ENCODE peak calls at places on chromosome 20, in eight cellular contexts. One of them, this sample, is unnamed.

GRCh38 chr20:35360033-35360432 is 51.7 kb downstream of the UQCC1 start:
- DNase-seq in fibroblast of lung: no peak
- DNase-seq in HFFc6: no peak
- DNase-seq in esophagus squamous epithelium: no peak
- DNase-seq in right lobe of liver: no peak
- DNase-seq in WTC11: no peak
- DNase-seq in CD4-positive, alpha-beta T cell: no peak
- DNase-seq in fibroblast of mammary gland: no peak
- DNase-seq in this sample: no peak

GRCh38 chr20:36344517-36345132 is 38.5 kb downstream of the DLGAP4 start:
- DNase-seq in fibroblast of lung: peak
- DNase-seq in HFFc6: peak
- DNase-seq in esophagus squamous epithelium: no peak
- DNase-seq in right lobe of liver: no peak
- DNase-seq in WTC11: peak
- DNase-seq in CD4-positive, alpha-beta T cell: no peak
- DNase-seq in fibroblast of mammary gland: peak
- DNase-seq in this sample: peak

GRCh38 chr20:7926767-7927166 is 13.5 kb downstream of the HAO1 start:
- DNase-seq in fibroblast of lung: peak
- DNase-seq in HFFc6: peak
- DNase-seq in esophagus squamous epithelium: no peak
- DNase-seq in right lobe of liver: no peak
- DNase-seq in WTC11: no peak
- DNase-seq in CD4-positive, alpha-beta T cell: no peak
- DNase-seq in fibroblast of mammary gland: peak
- DNase-seq in this sample: no peak

GRCh38 chr20:11302436-11302835 is 615.3 kb upstream of the BTBD3 start:
- DNase-seq in fibroblast of lung: peak
- DNase-seq in HFFc6: peak
- DNase-seq in esophagus squamous epithelium: no peak
- DNase-seq in right lobe of liver: no peak
- DNase-seq in WTC11: no peak
- DNase-seq in CD4-positive, alpha-beta T cell: no peak
- DNase-seq in fibroblast of mammary gland: peak
- DNase-seq in this sample: no peak

GRCh38 chr20:31670371-31671228 is 32.9 kb downstream of the COX4I2 start:
- DNase-seq in fibroblast of lung: peak
- DNase-seq in HFFc6: no peak
- DNase-seq in esophagus squamous epithelium: no peak
- DNase-seq in right lobe of liver: no peak
- DNase-seq in WTC11: no peak
- DNase-seq in CD4-positive, alpha-beta T cell: no peak
- DNase-seq in fibroblast of mammary gland: no peak
- DNase-seq in this sample: no peak

GRCh38 chr20:47809561-47809960 is 24.3 kb upstream of the SULF2 start:
- DNase-seq in fibroblast of lung: no peak
- DNase-seq in HFFc6: no peak
- DNase-seq in esophagus squamous epithelium: no peak
- DNase-seq in right lobe of liver: no peak
- DNase-seq in WTC11: peak
- DNase-seq in CD4-positive, alpha-beta T cell: no peak
- DNase-seq in fibroblast of mammary gland: no peak
- DNase-seq in this sample: peak

GRCh38 chr20:22425344-22426295 is 158.8 kb downstream of the FOXA2 start:
- DNase-seq in fibroblast of lung: no peak
- DNase-seq in HFFc6: no peak
- DNase-seq in esophagus squamous epithelium: no peak
- DNase-seq in right lobe of liver: peak
- DNase-seq in WTC11: no peak
- DNase-seq in CD4-positive, alpha-beta T cell: no peak
- DNase-seq in fibroblast of mammary gland: no peak
- DNase-seq in this sample: no peak

GRCh38 chr20:50041238-50041915 is 58.6 kb downstream of the SNAI1 start:
- DNase-seq in fibroblast of lung: no peak
- DNase-seq in HFFc6: no peak
- DNase-seq in esophagus squamous epithelium: no peak
- DNase-seq in right lobe of liver: no peak
- DNase-seq in WTC11: no peak
- DNase-seq in CD4-positive, alpha-beta T cell: no peak
- DNase-seq in fibroblast of mammary gland: no peak
- DNase-seq in this sample: no peak

GRCh38 chr20:32089637-32090330 is 19.7 kb upstream of the TM9SF4 start:
- DNase-seq in fibroblast of lung: no peak
- DNase-seq in HFFc6: no peak
- DNase-seq in esophagus squamous epithelium: no peak
- DNase-seq in right lobe of liver: no peak
- DNase-seq in WTC11: peak
- DNase-seq in CD4-positive, alpha-beta T cell: no peak
- DNase-seq in fibroblast of mammary gland: no peak
- DNase-seq in this sample: no peak

GRCh38 chr20:61799394-61799923 is 266.2 kb downstream of the TAF4 start:
- DNase-seq in fibroblast of lung: no peak
- DNase-seq in HFFc6: no peak
- DNase-seq in esophagus squamous epithelium: no peak
- DNase-seq in right lobe of liver: no peak
- DNase-seq in WTC11: no peak
- DNase-seq in CD4-positive, alpha-beta T cell: no peak
- DNase-seq in fibroblast of mammary gland: no peak
- DNase-seq in this sample: no peak

GRCh38 chr20:63942250-63943006 is 13.8 kb downstream of the UCKL1 start:
- DNase-seq in fibroblast of lung: peak
- DNase-seq in HFFc6: no peak
- DNase-seq in esophagus squamous epithelium: no peak
- DNase-seq in right lobe of liver: peak
- DNase-seq in WTC11: peak
- DNase-seq in CD4-positive, alpha-beta T cell: no peak
- DNase-seq in fibroblast of mammary gland: peak
- DNase-seq in this sample: no peak

GRCh38 chr20:33279261-33279910 is 3.6 kb upstream of the BPIFB1 start:
- DNase-seq in fibroblast of lung: no peak
- DNase-seq in HFFc6: no peak
- DNase-seq in esophagus squamous epithelium: no peak
- DNase-seq in right lobe of liver: no peak
- DNase-seq in WTC11: no peak
- DNase-seq in CD4-positive, alpha-beta T cell: no peak
- DNase-seq in fibroblast of mammary gland: no peak
- DNase-seq in this sample: no peak

GRCh38 chr20:49394757-49395156 is 87.7 kb downstream of the KCNB1 start:
- DNase-seq in fibroblast of lung: no peak
- DNase-seq in HFFc6: no peak
- DNase-seq in esophagus squamous epithelium: no peak
- DNase-seq in right lobe of liver: no peak
- DNase-seq in WTC11: no peak
- DNase-seq in CD4-positive, alpha-beta T cell: no peak
- DNase-seq in fibroblast of mammary gland: no peak
- DNase-seq in this sample: no peak

GRCh38 chr20:584375-585301 is 25.5 kb downstream of the TCF15 start:
- DNase-seq in fibroblast of lung: no peak
- DNase-seq in HFFc6: no peak
- DNase-seq in esophagus squamous epithelium: no peak
- DNase-seq in right lobe of liver: no peak
- DNase-seq in WTC11: no peak
- DNase-seq in CD4-positive, alpha-beta T cell: no peak
- DNase-seq in fibroblast of mammary gland: peak
- DNase-seq in this sample: no peak

GRCh38 chr20:33291830-33292355 is 8.9 kb downstream of the BPIFB1 start:
- DNase-seq in fibroblast of lung: peak
- DNase-seq in HFFc6: no peak
- DNase-seq in esophagus squamous epithelium: no peak
- DNase-seq in right lobe of liver: no peak
- DNase-seq in WTC11: peak
- DNase-seq in CD4-positive, alpha-beta T cell: peak
- DNase-seq in fibroblast of mammary gland: peak
- DNase-seq in this sample: peak

GRCh38 chr20:2396241-2396814 is 15.6 kb downstream of the TGM6 start:
- DNase-seq in fibroblast of lung: no peak
- DNase-seq in HFFc6: no peak
- DNase-seq in esophagus squamous epithelium: no peak
- DNase-seq in right lobe of liver: no peak
- DNase-seq in WTC11: no peak
- DNase-seq in CD4-positive, alpha-beta T cell: no peak
- DNase-seq in fibroblast of mammary gland: no peak
- DNase-seq in this sample: no peak

GRCh38 chr20:2398453-2398852 is 17.8 kb downstream of the TGM6 start:
- DNase-seq in fibroblast of lung: no peak
- DNase-seq in HFFc6: no peak
- DNase-seq in esophagus squamous epithelium: no peak
- DNase-seq in right lobe of liver: no peak
- DNase-seq in WTC11: no peak
- DNase-seq in CD4-positive, alpha-beta T cell: no peak
- DNase-seq in fibroblast of mammary gland: no peak
- DNase-seq in this sample: no peak

GRCh38 chr20:2399390-2399789 is 18.7 kb downstream of the TGM6 start:
- DNase-seq in fibroblast of lung: no peak
- DNase-seq in HFFc6: no peak
- DNase-seq in esophagus squamous epithelium: no peak
- DNase-seq in right lobe of liver: no peak
- DNase-seq in WTC11: no peak
- DNase-seq in CD4-positive, alpha-beta T cell: no peak
- DNase-seq in fibroblast of mammary gland: no peak
- DNase-seq in this sample: no peak

GRCh38 chr20:2397091-2397490 is 16.4 kb downstream of the TGM6 start:
- DNase-seq in fibroblast of lung: no peak
- DNase-seq in HFFc6: no peak
- DNase-seq in esophagus squamous epithelium: no peak
- DNase-seq in right lobe of liver: no peak
- DNase-seq in WTC11: no peak
- DNase-seq in CD4-positive, alpha-beta T cell: no peak
- DNase-seq in fibroblast of mammary gland: no peak
- DNase-seq in this sample: no peak

DNA sequence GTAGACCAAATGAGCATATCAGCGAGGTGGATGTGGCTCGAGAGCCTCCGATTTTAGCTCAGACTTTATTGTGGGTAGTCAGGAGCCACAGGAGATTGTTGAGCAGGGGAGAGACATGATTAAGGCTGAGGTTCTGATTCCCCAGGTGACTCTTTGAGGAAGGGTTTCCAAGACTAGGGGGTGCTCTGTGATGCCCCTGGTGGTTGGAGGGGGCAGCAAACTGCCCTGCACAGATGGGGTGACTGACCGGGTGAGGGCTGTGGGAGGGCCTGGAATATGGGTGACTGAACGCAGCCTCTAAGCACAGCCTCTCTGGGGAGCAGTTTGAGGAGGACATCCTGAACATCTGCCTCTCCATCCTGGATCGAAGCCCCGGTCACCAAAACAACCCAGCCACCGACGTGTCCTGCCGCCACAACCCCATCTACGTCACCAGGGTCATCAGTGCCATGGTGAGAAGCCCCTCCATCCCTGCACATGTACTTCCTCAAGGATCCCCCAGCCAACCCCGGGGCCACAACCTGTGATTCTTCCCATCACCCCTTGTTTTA is 17.0 kb downstream of the TGM6 start:
- DNase-seq in fibroblast of lung: no peak
- DNase-seq in HFFc6: no peak
- DNase-seq in esophagus squamous epithelium: no peak
- DNase-seq in right lobe of liver: no peak
- DNase-seq in WTC11: peak
- DNase-seq in CD4-positive, alpha-beta T cell: no peak
- DNase-seq in fibroblast of mammary gland: no peak
- DNase-seq in this sample: no peak
- TF ChIP-seq CTCF in fibroblast of lung: no peak
- TF ChIP-seq CTCF in HFFc6: peak
- TF ChIP-seq CTCF in esophagus squamous epithelium: no peak
- TF ChIP-seq CTCF in right lobe of liver: no peak
- TF ChIP-seq CTCF in WTC11: peak
- TF ChIP-seq CTCF in CD4-positive, alpha-beta T cell: no peak
- TF ChIP-seq CTCF in fibroblast of mammary gland: no peak
- TF ChIP-seq CTCF in this sample: no peak

GRCh38 chr20:51810155-51811039 is 8.1 kb upstream of the SALL4 start:
- DNase-seq in fibroblast of lung: no peak
- DNase-seq in HFFc6: no peak
- DNase-seq in esophagus squamous epithelium: no peak
- DNase-seq in right lobe of liver: no peak
- DNase-seq in WTC11: no peak
- DNase-seq in CD4-positive, alpha-beta T cell: no peak
- DNase-seq in fibroblast of mammary gland: no peak
- DNase-seq in this sample: no peak
- TF ChIP-seq CTCF in fibroblast of lung: no peak
- TF ChIP-seq CTCF in HFFc6: peak
- TF ChIP-seq CTCF in esophagus squamous epithelium: no peak
- TF ChIP-seq CTCF in right lobe of liver: no peak
- TF ChIP-seq CTCF in WTC11: peak
- TF ChIP-seq CTCF in CD4-positive, alpha-beta T cell: no peak
- TF ChIP-seq CTCF in fibroblast of mammary gland: no peak
- TF ChIP-seq CTCF in this sample: peak

DNA sequence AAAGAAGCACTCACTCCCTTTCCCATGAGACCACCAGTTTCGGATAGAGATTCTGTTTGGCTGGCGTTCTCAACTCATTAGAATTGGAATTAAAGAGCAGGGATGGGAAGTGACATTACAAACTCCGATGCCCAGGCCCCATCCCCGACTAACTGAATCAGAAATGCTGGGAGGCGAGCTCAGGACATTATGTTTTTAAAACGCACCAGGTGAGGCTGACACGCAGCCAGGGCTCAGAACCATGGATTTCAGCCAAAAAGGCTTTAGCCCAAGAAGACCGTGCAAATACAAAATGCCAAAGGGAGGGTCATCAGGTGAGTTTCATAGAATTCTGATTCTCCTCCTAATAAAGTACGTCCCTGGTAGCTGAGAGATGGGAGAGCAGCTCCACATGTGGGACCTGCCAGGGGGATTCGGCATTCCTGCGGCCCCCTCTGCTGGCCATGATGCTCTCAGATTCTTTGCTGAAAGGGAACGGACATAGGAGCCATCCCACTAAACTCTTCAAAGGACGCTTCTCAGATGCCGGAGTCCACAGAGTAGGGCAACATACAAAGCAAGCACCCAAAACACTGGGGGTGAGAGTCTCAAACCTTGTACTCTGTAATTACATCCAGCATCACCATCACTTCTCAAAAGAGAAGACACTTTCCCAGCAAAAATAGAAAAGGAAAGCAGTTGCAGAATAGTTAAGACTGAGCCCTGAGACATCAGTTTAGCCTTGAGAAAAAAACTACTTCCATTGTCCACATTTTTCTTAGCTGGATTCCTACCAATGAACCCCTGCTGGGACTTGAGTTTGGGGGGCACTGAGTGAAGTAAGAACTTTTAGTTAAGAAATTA is 205.2 kb downstream of the BMP7 start:
- DNase-seq in fibroblast of lung: no peak
- DNase-seq in HFFc6: no peak
- DNase-seq in esophagus squamous epithelium: no peak
- DNase-seq in right lobe of liver: no peak
- DNase-seq in WTC11: peak
- DNase-seq in CD4-positive, alpha-beta T cell: no peak
- DNase-seq in fibroblast of mammary gland: no peak
- DNase-seq in this sample: peak
- TF ChIP-seq CTCF in fibroblast of lung: no peak
- TF ChIP-seq CTCF in HFFc6: peak
- TF ChIP-seq CTCF in esophagus squamous epithelium: no peak
- TF ChIP-seq CTCF in right lobe of liver: no peak
- TF ChIP-seq CTCF in WTC11: peak
- TF ChIP-seq CTCF in CD4-positive, alpha-beta T cell: no peak
- TF ChIP-seq CTCF in fibroblast of mammary gland: peak
- TF ChIP-seq CTCF in this sample: peak

GRCh38 chr20:59087829-59088433 is 45.3 kb upstream of the PRELID3B start:
- DNase-seq in fibroblast of lung: peak
- DNase-seq in HFFc6: peak
- DNase-seq in esophagus squamous epithelium: peak
- DNase-seq in right lobe of liver: peak
- DNase-seq in WTC11: peak
- DNase-seq in CD4-positive, alpha-beta T cell: peak
- DNase-seq in fibroblast of mammary gland: peak
- DNase-seq in this sample: peak
- TF ChIP-seq CTCF in fibroblast of lung: peak
- TF ChIP-seq CTCF in HFFc6: peak
- TF ChIP-seq CTCF in esophagus squamous epithelium: peak
- TF ChIP-seq CTCF in right lobe of liver: peak
- TF ChIP-seq CTCF in WTC11: peak
- TF ChIP-seq CTCF in CD4-positive, alpha-beta T cell: peak
- TF ChIP-seq CTCF in fibroblast of mammary gland: peak
- TF ChIP-seq CTCF in this sample: peak